ENCODE peak calls at places on chromosomes 12 and 14, in seven cellular contexts. One of them, this sample, is unnamed.

GRCh38 chr14:54173782-54174181 is 217.2 kb upstream of the BMP4 start:
- DNase-seq in Calu3: no peak
- DNase-seq in NCI-H1105 treated with DMSO at 0.1 percent for 48 hours: no peak
- DNase-seq in hippocampal formation: no peak
- DNase-seq in AG10803: peak; percentile 53
- DNase-seq in endothelial cell: no peak
- DNase-seq in H54: no peak
- DNase-seq in this sample: no peak

GRCh38 chr12:109114644-109115043 is 1.7 kb upstream of the ACACB start:
- DNase-seq in H54: no peak
- DNase-seq in Calu3: no peak
- DNase-seq in endothelial cell: no peak
- DNase-seq in AG10803: no peak
- DNase-seq in hippocampal formation: no peak
- DNase-seq in NCI-H1105 treated with DMSO at 0.1 percent for 48 hours: no peak
- DNase-seq in this sample: no peak

GRCh38 chr14:63436286-63437098 is 106.7 kb downstream of the PPP2R5E start:
- DNase-seq in Calu3: no peak
- DNase-seq in hippocampal formation: no peak
- DNase-seq in endothelial cell: no peak
- DNase-seq in AG10803: no peak
- DNase-seq in H54: no peak
- DNase-seq in NCI-H1105 treated with DMSO at 0.1 percent for 48 hours: no peak
- DNase-seq in this sample: no peak

GRCh38 chr12:113240395-113240794 is 19.1 kb downstream of the TPCN1 start:
- DNase-seq in AG10803: no peak
- DNase-seq in H54: no peak
- DNase-seq in endothelial cell: no peak
- DNase-seq in Calu3: no peak
- DNase-seq in NCI-H1105 treated with DMSO at 0.1 percent for 48 hours: no peak
- DNase-seq in hippocampal formation: no peak
- DNase-seq in this sample: no peak

GRCh38 chr12:84727964-84728363 is 184.6 kb downstream of the SLC6A15 start:
- DNase-seq in AG10803: no peak
- DNase-seq in NCI-H1105 treated with DMSO at 0.1 percent for 48 hours: peak; percentile 44
- DNase-seq in H54: no peak
- DNase-seq in Calu3: peak; percentile 6
- DNase-seq in hippocampal formation: no peak
- DNase-seq in endothelial cell: no peak
- DNase-seq in this sample: no peak

GRCh38 chr14:51929156-51929555 is 60.2 kb upstream of the RTRAF start:
- DNase-seq in NCI-H1105 treated with DMSO at 0.1 percent for 48 hours: no peak
- DNase-seq in Calu3: no peak
- DNase-seq in AG10803: peak; percentile 57
- DNase-seq in H54: no peak
- DNase-seq in hippocampal formation: peak; percentile 6
- DNase-seq in endothelial cell: no peak
- DNase-seq in this sample: no peak

GRCh38 chr14:50320279-50320678 is 8.2 kb downstream of the DMAC2L start:
- DNase-seq in NCI-H1105 treated with DMSO at 0.1 percent for 48 hours: no peak
- DNase-seq in AG10803: peak; percentile 74
- DNase-seq in hippocampal formation: no peak
- DNase-seq in H54: no peak
- DNase-seq in Calu3: no peak
- DNase-seq in endothelial cell: no peak
- DNase-seq in this sample: no peak

GRCh38 chr12:93699271-93700141 is 22.3 kb downstream of the CRADD start:
- DNase-seq in Calu3: no peak
- DNase-seq in hippocampal formation: no peak
- DNase-seq in endothelial cell: no peak
- DNase-seq in AG10803: peak; percentile 71
- DNase-seq in NCI-H1105 treated with DMSO at 0.1 percent for 48 hours: no peak
- DNase-seq in H54: no peak
- DNase-seq in this sample: no peak

GRCh38 chr12:13250416-13250815 is 53.9 kb downstream of the EMP1 start:
- DNase-seq in H54: peak; percentile 55
- DNase-seq in AG10803: peak; percentile 62
- DNase-seq in hippocampal formation: no peak
- DNase-seq in Calu3: peak; percentile 13
- DNase-seq in NCI-H1105 treated with DMSO at 0.1 percent for 48 hours: no peak
- DNase-seq in endothelial cell: no peak
- DNase-seq in this sample: no peak

GRCh38 chr14:79274641-79275366 is 936.5 kb downstream of the DIO2 start:
- DNase-seq in NCI-H1105 treated with DMSO at 0.1 percent for 48 hours: no peak
- DNase-seq in hippocampal formation: no peak
- DNase-seq in H54: no peak
- DNase-seq in AG10803: no peak
- DNase-seq in endothelial cell: no peak
- DNase-seq in Calu3: no peak
- DNase-seq in this sample: no peak

GRCh38 chr12:89237763-89238162 is 114.5 kb downstream of the DUSP6 start:
- DNase-seq in AG10803: no peak
- DNase-seq in hippocampal formation: no peak
- DNase-seq in H54: no peak
- DNase-seq in endothelial cell: no peak
- DNase-seq in Calu3: no peak
- DNase-seq in NCI-H1105 treated with DMSO at 0.1 percent for 48 hours: no peak
- DNase-seq in this sample: no peak

GRCh38 chr12:55372521-55372920 is 9.7 kb downstream of the OR6C75 start:
- DNase-seq in endothelial cell: no peak
- DNase-seq in H54: no peak
- DNase-seq in NCI-H1105 treated with DMSO at 0.1 percent for 48 hours: no peak
- DNase-seq in Calu3: no peak
- DNase-seq in AG10803: no peak
- DNase-seq in hippocampal formation: no peak
- DNase-seq in this sample: no peak

GRCh38 chr14:94374749-94375148 is 13.7 kb downstream of the SERPINA1 start:
- DNase-seq in hippocampal formation: no peak
- DNase-seq in Calu3: no peak
- DNase-seq in endothelial cell: no peak
- DNase-seq in AG10803: no peak
- DNase-seq in NCI-H1105 treated with DMSO at 0.1 percent for 48 hours: no peak
- DNase-seq in H54: no peak
- DNase-seq in this sample: no peak

GRCh38 chr14:84421611-84422010 is 1108.3 kb upstream of the FLRT2 start:
- DNase-seq in Calu3: no peak
- DNase-seq in H54: no peak
- DNase-seq in NCI-H1105 treated with DMSO at 0.1 percent for 48 hours: no peak
- DNase-seq in hippocampal formation: no peak
- DNase-seq in endothelial cell: no peak
- DNase-seq in AG10803: no peak
- DNase-seq in this sample: no peak

GRCh38 chr12:126648074-126648473 is 1582.8 kb downstream of the AACS start:
- DNase-seq in Calu3: peak; percentile 39
- DNase-seq in NCI-H1105 treated with DMSO at 0.1 percent for 48 hours: no peak
- DNase-seq in AG10803: no peak
- DNase-seq in endothelial cell: no peak
- DNase-seq in hippocampal formation: no peak
- DNase-seq in H54: no peak
- DNase-seq in this sample: no peak

GRCh38 chr14:49934638-49935037 is 41.8 kb downstream of the ARF6 start:
- DNase-seq in NCI-H1105 treated with DMSO at 0.1 percent for 48 hours: peak; percentile 32
- DNase-seq in H54: no peak
- DNase-seq in hippocampal formation: no peak
- DNase-seq in AG10803: no peak
- DNase-seq in endothelial cell: no peak
- DNase-seq in Calu3: no peak
- DNase-seq in this sample: no peak

GRCh38 chr12:15453613-15454012 is 131.3 kb downstream of the PTPRO start:
- DNase-seq in endothelial cell: no peak
- DNase-seq in AG10803: no peak
- DNase-seq in Calu3: no peak
- DNase-seq in hippocampal formation: no peak
- DNase-seq in NCI-H1105 treated with DMSO at 0.1 percent for 48 hours: no peak
- DNase-seq in H54: no peak
- DNase-seq in this sample: no peak

GRCh38 chr12:97127061-97127460 is 220.0 kb downstream of the NEDD1 start:
- DNase-seq in Calu3: no peak
- DNase-seq in endothelial cell: no peak
- DNase-seq in NCI-H1105 treated with DMSO at 0.1 percent for 48 hours: no peak
- DNase-seq in AG10803: no peak
- DNase-seq in H54: no peak
- DNase-seq in hippocampal formation: no peak
- DNase-seq in this sample: no peak

GRCh38 chr14:37641117-37641516 is 45.7 kb downstream of the TTC6 start:
- DNase-seq in hippocampal formation: no peak
- DNase-seq in endothelial cell: no peak
- DNase-seq in NCI-H1105 treated with DMSO at 0.1 percent for 48 hours: no peak
- DNase-seq in AG10803: no peak
- DNase-seq in Calu3: no peak
- DNase-seq in H54: no peak
- DNase-seq in this sample: no peak

GRCh38 chr12:32568241-32568640 is 110.9 kb upstream of the DNM1L start:
- DNase-seq in Calu3: no peak
- DNase-seq in hippocampal formation: peak; percentile 66
- DNase-seq in H54: peak; percentile 26
- DNase-seq in endothelial cell: no peak
- DNase-seq in AG10803: peak; percentile 95
- DNase-seq in NCI-H1105 treated with DMSO at 0.1 percent for 48 hours: peak; percentile 34
- DNase-seq in this sample: no peak

GRCh38 chr14:105742531-105742848 is 216.1 kb downstream of the TMEM121 start:
- DNase-seq in hippocampal formation: no peak
- DNase-seq in NCI-H1105 treated with DMSO at 0.1 percent for 48 hours: no peak
- DNase-seq in H54: no peak
- DNase-seq in AG10803: no peak
- DNase-seq in endothelial cell: no peak
- DNase-seq in Calu3: no peak
- DNase-seq in this sample: no peak

GRCh38 chr12:18583655-18584054 is 154.2 kb downstream of the PLCZ1 start:
- DNase-seq in H54: no peak
- DNase-seq in AG10803: no peak
- DNase-seq in endothelial cell: no peak
- DNase-seq in hippocampal formation: no peak
- DNase-seq in Calu3: no peak
- DNase-seq in NCI-H1105 treated with DMSO at 0.1 percent for 48 hours: no peak
- DNase-seq in this sample: no peak

GRCh38 chr14:89428556-89429196 is 11.6 kb upstream of the FOXN3 start:
- DNase-seq in NCI-H1105 treated with DMSO at 0.1 percent for 48 hours: peak; percentile 97
- DNase-seq in H54: no peak
- DNase-seq in Calu3: no peak
- DNase-seq in endothelial cell: no peak
- DNase-seq in hippocampal formation: peak; percentile 10
- DNase-seq in AG10803: peak; percentile 61
- DNase-seq in this sample: no peak

GRCh38 chr12:4049566-4050080 is 176.4 kb upstream of the PARP11 start:
- DNase-seq in endothelial cell: no peak
- DNase-seq in hippocampal formation: no peak
- DNase-seq in NCI-H1105 treated with DMSO at 0.1 percent for 48 hours: no peak
- DNase-seq in Calu3: no peak
- DNase-seq in H54: no peak
- DNase-seq in AG10803: no peak
- DNase-seq in this sample: no peak

GRCh38 chr14:58864751-58865519 is 227.2 kb downstream of the DACT1 start:
- DNase-seq in Calu3: no peak
- DNase-seq in H54: no peak
- DNase-seq in NCI-H1105 treated with DMSO at 0.1 percent for 48 hours: no peak
- DNase-seq in endothelial cell: no peak
- DNase-seq in AG10803: peak; percentile 79
- DNase-seq in hippocampal formation: no peak
- DNase-seq in this sample: no peak

This sample was measured in immature natural killer cell.